ENCODE peak calls at places on chromosomes 16 and 17, in four cellular contexts. O, L, Y and R are unnamed samples.

GRCh38 chr17:74442670-74443515 is 11.0 kb downstream of the GPRC5C start:
- DNase-seq in O (peak), Y (peak), L (peak), R (peak)

GRCh38 chr17:81336930-81337325 is 41.8 kb upstream of the SLC38A10 start:
- DNase-seq in Y (no peak), L (no peak), O (no peak), R (no peak)

GRCh38 chr17:10879110-10879509 is 41.2 kb upstream of the PIRT start:
- DNase-seq in O (no peak), L (no peak), Y (peak), R (no peak)

GRCh38 chr17:17818088-17818526 is 18.7 kb downstream of the SREBF1 start:
- DNase-seq in Y (peak), L (no peak), O (no peak), R (no peak)

GRCh38 chr17:67290994-67291362 is 46.0 kb upstream of the HELZ start:
- DNase-seq in O (no peak), Y (no peak), L (no peak), R (no peak)

GRCh38 chr17:47889734-47890529 is 6.1 kb upstream of the SP2 start:
- DNase-seq in Y (peak), L (peak), O (peak), R (peak)

GRCh38 chr17:80418589-80418988 is 3.6 kb downstream of the ENDOV start:
- DNase-seq in O (no peak), Y (no peak), L (no peak), R (no peak)

GRCh38 chr17:4516740-4517139 is 18.1 kb downstream of the SPNS2 start:
- DNase-seq in L (no peak), Y (no peak), O (no peak), R (no peak)

GRCh38 chr17:55717898-55718735 is 4.5 kb downstream of the TMEM100 start:
- DNase-seq in O (peak), L (peak), Y (peak), R (peak)

GRCh38 chr17:41537990-41538389 is 9.9 kb upstream of the KRT19 start:
- DNase-seq in O (no peak), L (no peak), Y (no peak), R (no peak)

GRCh38 chr16:71185366-71185765 is 45.2 kb downstream of the HYDIN start:
- DNase-seq in O (no peak), Y (no peak), L (no peak), R (no peak)

GRCh38 chr17:72840019-72840418 is 252.5 kb downstream of the SLC39A11 start:
- DNase-seq in O (no peak), Y (no peak), L (no peak), R (no peak)

GRCh38 chr17:31780436-31780835 is 78.6 kb downstream of the COPRS start:
- DNase-seq in O (no peak), Y (no peak), L (no peak), R (no peak)

GRCh38 chr16:4944333-4945281 is 7.7 kb upstream of the PPL start:
- DNase-seq in L (peak), Y (peak), O (no peak), R (no peak)

GRCh38 chr16:26756633-26757032 is 310.1 kb upstream of the C16orf82 start:
- DNase-seq in L (no peak), O (no peak), Y (no peak), R (no peak)

GRCh38 chr17:1145311-1145986 is 34.3 kb downstream of the ABR start:
- DNase-seq in L (no peak), O (no peak), Y (no peak), R (no peak)

GRCh38 chr17:37608369-37609169 is 649 bp downstream of the SYNRG start:
- DNase-seq in L (peak), O (no peak), Y (peak), R (no peak)

GRCh38 chr17:71975998-71976649 is 144.7 kb upstream of the SOX9 start:
- DNase-seq in O (no peak), Y (no peak), L (peak), R (no peak)

GRCh38 chr17:45168991-45169752 is 7.5 kb downstream of the HEXIM2 start:
- DNase-seq in L (no peak), O (no peak), Y (no peak), R (no peak)

GRCh38 chr16:29678691-29679267 is at the start of gene QPRT:
- DNase-seq in O (no peak), Y (peak), L (peak), R (no peak)

GRCh38 chr17:6853764-6854442 is 22.4 kb upstream of the TEKT1 start:
- DNase-seq in O (no peak), Y (peak), L (peak), R (no peak)

GRCh38 chr17:19398301-19399181 is 11.6 kb upstream of the MFAP4 start:
- DNase-seq in O (no peak), Y (no peak), L (peak), R (no peak)

GRCh38 chr17:4316648-4317047 is 49.8 kb downstream of the UBE2G1 start:
- DNase-seq in O (no peak), L (no peak), Y (no peak), R (no peak)

GRCh38 chr16:89577055-89577759 is 1.6 kb downstream of the CPNE7 start:
- DNase-seq in L (no peak), Y (no peak), O (no peak), R (no peak)

GRCh38 chr16:69859105-69859969 is 91.8 kb upstream of the CLEC18A start:
- DNase-seq in L (peak), Y (peak), O (no peak), R (no peak)

GRCh38 chr17:45656527-45657181 is 127.5 kb upstream of the CRHR1 start:
- DNase-seq in Y (no peak), L (no peak), O (no peak), R (no peak)

GRCh38 chr16:2971985-2972784 is 3.0 kb downstream of the PAQR4 start:
- DNase-seq in L (no peak), Y (no peak), O (no peak), R (no peak)

GRCh38 chr16:12661656-12662172 is 142.0 kb downstream of the CPPED1 start:
- DNase-seq in O (no peak), Y (peak), L (peak), R (no peak)

GRCh38 chr17:29143894-29144293 is 36.3 kb downstream of the MYO18A start:
- DNase-seq in L (peak), O (no peak), Y (no peak), R (no peak)